ENCODE peak calls at places on chromosomes 11 and 22, in eight cellular contexts. I, U, L, O, Q, A, T and V are unnamed samples. For H3K27me3, the result is how much of the 10 kb centered on the place peaks cover.

GRCh38 chr11:111299111-111300026 is 1.0 kb downstream of the POU2AF3 start:
- DNase-seq in O (peak), Q (peak), T (peak), A (peak), U (peak), I (peak), L (peak), V (no peak)

GRCh38 chr22:30754971-30755759 is 60.5 kb downstream of the OSBP2 start:
- DNase-seq in I (no peak), Q (no peak), O (peak), T (peak), U (no peak), L (no peak), A (peak), V (no peak)

GRCh38 chr11:112157274-112157766 is 6.6 kb downstream of the IL18 start:
- DNase-seq in T (no peak), A (no peak), Q (no peak), I (no peak), U (no peak), O (no peak), L (no peak), V (peak)

GRCh38 chr11:31817621-31818493 is 6.7 kb upstream of the PAX6 start:
- DNase-seq in I (peak), Q (no peak), A (no peak), O (peak), T (no peak), L (no peak), U (no peak), V (no peak)

GRCh38 chr11:10414659-10415058 is 40.4 kb upstream of the AMPD3 start:
- DNase-seq in L (peak), Q (no peak), O (no peak), I (no peak), T (peak), A (no peak), U (peak), V (no peak)

GRCh38 chr11:131762346-131763110 is 392.1 kb downstream of the NTM start:
- DNase-seq in A (no peak), I (no peak), U (no peak), O (no peak), L (no peak), Q (no peak), T (no peak), V (no peak)

GRCh38 chr22:24059121-24059520 is 48.0 kb downstream of the CABIN1 start:
- DNase-seq in T (no peak), I (no peak), O (no peak), Q (no peak), U (no peak), L (no peak), A (no peak), V (peak)

GRCh38 chr11:66720223-66720898 is 8.7 kb downstream of the SPTBN2 start:
- DNase-seq in L (peak), O (peak), T (peak), Q (no peak), A (no peak), U (peak), I (peak), V (no peak)

GRCh38 chr22:40749006-40749405 is 69.7 kb downstream of the MCHR1 start:
- DNase-seq in I (no peak), T (no peak), O (peak), A (no peak), L (no peak), Q (no peak), U (no peak), V (no peak)

GRCh38 chr11:119254239-119254638 is 48.1 kb downstream of the CBL start:
- DNase-seq in U (no peak), A (no peak), T (no peak), O (no peak), I (no peak), Q (no peak), L (no peak), V (no peak)

GRCh38 chr11:12556155-12556554 is 118.1 kb upstream of the TEAD1 start:
- DNase-seq in I (no peak), T (no peak), Q (no peak), U (no peak), O (no peak), L (peak), A (no peak), V (no peak)

GRCh38 chr22:21009638-21010425 is 5.1 kb upstream of the P2RX6 start:
- DNase-seq in I (peak), Q (no peak), T (peak), A (no peak), O (peak), L (no peak), U (no peak), V (no peak)

GRCh38 chr22:37237371-37238268 is 6.4 kb downstream of the RAC2 start:
- DNase-seq in Q (no peak), I (no peak), L (no peak), U (peak), O (no peak), T (peak), A (no peak), V (no peak)

GRCh38 chr11:95242202-95242989 is 11.4 kb upstream of the SESN3 start:
- DNase-seq in U (no peak), T (no peak), O (no peak), L (no peak), I (no peak), Q (no peak), A (no peak), V (no peak)

GRCh38 chr11:34250732-34251639 is 106.8 kb downstream of the ABTB2 start:
- DNase-seq in U (peak), A (peak), O (peak), Q (no peak), T (peak), L (peak), I (no peak), V (peak)

GRCh38 chr11:112564228-112564955 is 303.7 kb upstream of the PLET1 start:
- DNase-seq in A (no peak), T (peak), I (no peak), L (no peak), Q (peak), O (no peak), U (no peak), V (no peak)

GRCh38 chr22:33789690-33790253 is 130.5 kb downstream of the LARGE1 start:
- DNase-seq in O (no peak), I (no peak), Q (no peak), L (no peak), U (no peak), A (no peak), T (no peak), V (no peak)

GRCh38 chr11:112965601-112966125 is 4.4 kb downstream of the NCAM1 start:
- DNase-seq in L (peak), A (no peak), T (no peak), O (no peak), I (no peak), Q (no peak), U (no peak), V (no peak)

GRCh38 chr11:47175746-47176327 is 842 bp downstream of the ARFGAP2 start:
- DNase-seq in U (no peak), Q (no peak), T (no peak), I (no peak), O (no peak), A (no peak), L (no peak), V (no peak)

GRCh38 chr11:19827399-19828135 is 114.9 kb downstream of the NAV2 start:
- DNase-seq in U (no peak), A (no peak), O (peak), I (no peak), Q (no peak), L (no peak), T (no peak), V (no peak)

GRCh38 chr11:11553595-11553994 is 68.2 kb downstream of the GALNT18 start:
- DNase-seq in L (no peak), A (no peak), T (no peak), Q (no peak), O (no peak), U (no peak), I (no peak), V (no peak)

GRCh38 chr22:20595461-20595860 is 88.1 kb downstream of the MED15 start:
- DNase-seq in T (no peak), L (no peak), Q (no peak), U (no peak), O (no peak), I (no peak), A (no peak), V (no peak)

GRCh38 chr11:76216536-76217326 is 10.4 kb upstream of the WNT11 start:
- DNase-seq in A (no peak), O (no peak), T (no peak), Q (no peak), L (peak), I (peak), U (peak), V (no peak)

GRCh38 chr22:37260939-37261338 is 16.9 kb upstream of the RAC2 start:
- DNase-seq in O (peak), U (peak), Q (no peak), I (no peak), L (no peak), A (peak), T (peak), V (peak)

GRCh38 chr11:47335733-47336132 is 16.8 kb downstream of the MYBPC3 start:
- DNase-seq in I (peak), T (no peak), O (no peak), Q (no peak), A (no peak), U (no peak), L (no peak), V (no peak)

GRCh38 chr11:67269401-67270255 is 3.4 kb downstream of the GRK2 start:
- DNase-seq in L (no peak), U (peak), A (no peak), Q (no peak), T (peak), O (no peak), I (no peak), V (peak)

GRCh38 chr11:90840071-90840470 is 617.2 kb upstream of the CHORDC1 start:
- DNase-seq in T (no peak), U (no peak), Q (no peak), I (no peak), L (no peak), A (no peak), O (no peak), V (no peak)

GRCh38 chr11:106172389-106172991 is 95.0 kb downstream of the AASDHPPT start:
- DNase-seq in U (no peak), T (no peak), A (no peak), L (no peak), I (no peak), O (no peak), Q (no peak), V (no peak)

GRCh38 chr11:2881076-2881973 is 4.2 kb downstream of the CDKN1C start:
- DNase-seq in L (no peak), Q (no peak), A (no peak), I (no peak), U (no peak), T (no peak), O (no peak), V (no peak)

GRCh38 chr11:105168457-105168856 is 28.9 kb upstream of the CARD18 start:
- DNase-seq in T (no peak), L (no peak), Q (no peak), O (no peak), I (no peak), A (no peak), U (no peak), V (no peak)

GRCh38 chr11:65500262-65501004 is 1.6 kb downstream of the MALAT1 start:
- DNase-seq in L (peak), A (no peak), U (no peak), T (peak), I (peak), O (no peak), Q (no peak), V (no peak)

GRCh38 chr22:42560781-42561180 is 7.0 kb downstream of the SERHL2 start:
- DNase-seq in L (no peak), Q (no peak), O (peak), I (no peak), T (no peak), A (no peak), U (no peak), V (no peak)
- TF ChIP-seq CTCF in L (peak), Q (peak), O (peak), I (peak), T (peak), A (peak), U (peak), V (no peak)

GRCh38 chr11:85596886-85597285 is 30.3 kb downstream of the DLG2 start:
- DNase-seq in Q (no peak), O (no peak), T (no peak), I (no peak), U (no peak), A (no peak), L (no peak), V (no peak)

GRCh38 chr11:85589373-85589772 is 37.8 kb downstream of the DLG2 start:
- DNase-seq in U (no peak), A (no peak), Q (no peak), O (no peak), L (no peak), I (no peak), T (no peak), V (no peak)

GRCh38 chr11:85595285-85595884 is 31.8 kb downstream of the DLG2 start:
- DNase-seq in I (no peak), O (no peak), A (no peak), L (no peak), T (no peak), U (no peak), Q (no peak), V (no peak)

GRCh38 chr11:85590848-85591483 is 36.2 kb downstream of the DLG2 start:
- DNase-seq in A (no peak), L (no peak), Q (no peak), O (no peak), U (no peak), T (no peak), I (no peak), V (no peak)
- H3K27ac ChIP-seq in A (no peak), L (no peak), Q (no peak), O (no peak), U (no peak), T (no peak), I (no peak), V (no peak)

GRCh38 chr11:118078972-118079411 is 2.1 kb downstream of the TMPRSS4 start:
- DNase-seq in Q (no peak), L (no peak), A (no peak), I (no peak), O (no peak), U (no peak), T (peak), V (no peak)

GRCh38 chr11:118076754-118077281 is at the start of gene TMPRSS4:
- DNase-seq in L (no peak), I (no peak), A (no peak), U (peak), Q (no peak), T (peak), O (peak), V (no peak)

GRCh38 chr11:118081241-118081958 is 4.5 kb downstream of the TMPRSS4 start:
- DNase-seq in Q (no peak), I (no peak), T (no peak), U (no peak), O (no peak), A (no peak), L (no peak), V (no peak)

GRCh38 chr11:118080296-118080695 is 3.4 kb downstream of the TMPRSS4 start:
- DNase-seq in U (no peak), I (no peak), T (no peak), O (no peak), A (no peak), Q (no peak), L (no peak), V (no peak)

DNA sequence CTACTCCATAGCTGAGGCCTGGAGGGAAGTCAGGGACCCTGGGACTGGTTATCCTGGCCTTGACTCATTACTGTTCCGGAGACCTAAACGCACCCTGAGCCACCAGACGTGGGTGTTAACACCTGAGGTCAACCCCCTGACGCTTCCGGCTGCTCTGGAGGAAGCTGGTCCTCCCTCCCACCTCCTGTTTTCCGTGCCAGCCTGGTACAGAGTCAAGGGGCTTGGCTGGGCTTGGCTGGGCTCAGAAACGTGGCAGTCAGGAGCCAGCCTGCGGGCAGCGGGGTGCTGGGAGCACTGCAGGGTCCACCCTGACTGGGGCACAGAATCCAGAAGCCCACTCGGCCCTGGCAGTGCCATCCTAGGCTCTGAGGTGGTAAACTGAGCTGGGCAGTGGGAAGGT is 2.6 kb downstream of the TMPRSS4 start:
- DNase-seq in L (no peak), Q (no peak), I (no peak), A (no peak), U (no peak), O (no peak), T (peak), V (no peak)
- H3K27me3 ChIP-seq in L (under half), Q (under half), I (under half), A (under half), U (under half), O (under half), T (under half), V (under half)

DNA sequence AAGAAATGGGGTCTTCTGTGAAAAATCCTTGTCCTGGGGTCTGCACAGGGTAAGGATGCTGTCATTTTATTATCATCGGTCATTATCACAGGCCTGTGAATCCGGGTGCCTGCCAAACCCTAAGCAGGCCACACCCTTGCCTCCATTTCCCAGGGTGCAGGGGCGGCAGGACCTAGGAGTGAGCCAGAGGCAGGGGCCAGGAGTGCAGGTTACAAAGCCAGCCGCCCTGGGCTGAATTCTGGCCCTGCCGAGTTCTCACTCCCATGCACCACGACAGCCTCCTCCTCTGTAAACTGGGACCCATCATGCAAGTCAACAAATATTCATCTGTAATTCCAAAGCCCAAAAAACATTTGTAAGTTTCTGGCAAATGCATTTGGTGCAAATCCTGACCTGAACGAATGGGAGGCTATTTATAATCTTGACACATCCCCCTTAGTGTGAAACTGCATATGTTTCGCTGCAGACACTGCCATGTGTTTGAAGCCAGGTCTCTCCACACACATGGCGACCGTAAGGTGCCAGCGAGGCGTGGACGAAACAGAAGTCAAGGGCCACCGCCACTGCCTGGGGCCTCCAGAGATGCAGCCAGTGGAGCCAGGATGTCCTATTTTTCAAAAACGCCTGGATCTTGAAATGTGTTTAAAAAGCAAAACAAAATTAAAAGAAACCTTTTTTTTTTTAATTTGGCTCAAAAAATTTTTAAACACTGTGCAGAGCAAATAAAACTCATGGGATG is 6.7 kb downstream of the CD5 start:
- DNase-seq in L (no peak), A (no peak), I (no peak), T (no peak), U (no peak), Q (no peak), O (no peak), V (no peak)
- TF ChIP-seq CTCF in L (no peak), A (no peak), I (no peak), T (no peak), U (no peak), Q (no peak), O (no peak), V (no peak)

GRCh38 chr11:44310456-44311272 is 725 bp upstream of the ALX4 start:
- DNase-seq in O (peak), Q (no peak), L (no peak), T (no peak), U (no peak), A (no peak), I (no peak), V (no peak)

GRCh38 chr11:44309483-44310197 is at the start of gene ALX4:
- DNase-seq in U (no peak), I (peak), O (peak), A (no peak), L (no peak), Q (no peak), T (no peak), V (no peak)

GRCh38 chr11:44312876-44313275 is 2.9 kb upstream of the ALX4 start:
- DNase-seq in Q (no peak), O (no peak), T (no peak), L (no peak), A (no peak), I (no peak), U (no peak), V (no peak)

GRCh38 chr11:44310198-44310455 is 188 bp upstream of the ALX4 start:
- DNase-seq in L (no peak), I (no peak), U (no peak), A (no peak), T (no peak), Q (no peak), O (no peak), V (no peak)

DNA sequence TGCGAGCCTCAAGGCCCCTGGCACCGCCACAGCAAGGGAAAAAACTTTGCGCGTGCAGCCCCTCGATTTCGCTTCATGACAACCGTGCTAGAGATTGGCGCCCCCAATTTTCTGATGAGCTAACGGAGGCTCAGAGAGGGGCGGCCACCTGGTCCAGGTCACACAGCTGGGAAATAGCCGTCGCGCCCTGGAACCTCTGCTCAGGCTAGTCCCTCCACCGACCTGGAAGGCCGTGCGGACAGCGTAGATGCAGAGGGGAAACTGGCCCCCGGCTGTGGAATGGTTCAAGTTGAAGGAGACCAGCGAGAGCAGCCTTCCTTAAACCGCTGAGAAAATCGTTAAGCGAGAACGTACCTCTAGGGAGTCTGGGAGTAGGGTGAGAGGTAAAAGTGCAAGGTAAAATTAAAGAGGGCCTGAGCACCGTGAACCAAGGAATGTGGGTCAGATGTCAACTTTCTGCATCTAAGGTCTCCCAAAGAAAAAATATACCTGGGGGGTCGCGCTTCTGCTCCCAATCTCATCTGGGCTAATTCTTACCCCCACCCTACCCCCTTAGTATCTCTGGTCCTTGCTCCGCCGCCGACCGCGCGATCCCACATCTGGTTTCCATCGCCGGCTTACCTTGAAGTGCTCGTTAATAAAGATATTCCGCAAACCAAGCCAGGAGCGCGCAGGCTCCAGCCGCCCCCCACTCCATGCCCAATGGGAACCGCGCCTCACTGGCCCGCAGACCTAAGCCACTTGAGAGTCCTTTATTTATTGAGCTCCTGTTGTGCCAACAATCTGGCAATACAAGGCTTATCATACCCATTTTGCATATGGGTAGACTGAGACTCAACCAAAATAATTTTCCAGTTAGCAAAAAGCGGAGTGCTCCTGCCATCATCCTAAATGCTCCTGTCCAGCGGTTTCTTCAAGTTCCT is 1.7 kb upstream of the ALX4 start:
- DNase-seq in O (no peak), A (no peak), L (no peak), T (no peak), I (no peak), Q (no peak), U (no peak), V (no peak)
- H3K27ac ChIP-seq in O (no peak), A (no peak), L (no peak), T (no peak), I (no peak), Q (no peak), U (no peak), V (no peak)

DNA sequence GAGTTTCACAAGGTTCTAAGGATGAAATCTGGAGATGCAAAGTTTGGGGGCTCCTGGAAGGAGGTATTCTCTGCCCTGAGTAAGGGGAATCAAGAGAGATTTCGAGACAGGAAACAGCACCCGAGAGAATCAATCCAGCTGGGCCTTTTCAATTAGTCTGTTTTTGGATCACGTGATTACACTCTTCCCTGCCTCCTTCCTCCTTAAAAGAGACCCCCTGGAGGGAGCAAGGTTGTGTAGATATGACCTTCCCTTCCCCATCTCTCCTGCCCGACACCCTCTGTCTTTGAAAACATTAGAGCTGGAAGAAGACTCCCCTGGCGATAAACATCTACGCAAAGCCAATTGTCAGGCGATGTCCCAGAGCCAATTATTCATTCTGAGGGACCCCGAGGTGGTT is 407.9 kb downstream of the MIAT start:
- DNase-seq in I (no peak), L (no peak), O (no peak), T (no peak), A (no peak), U (no peak), Q (no peak), V (no peak)
- H3K27me3 ChIP-seq in I (under half), L (under half), O (under half), T (under half), A (under half), U (under half), Q (under half), V (under half)

GRCh38 chr22:41907436-41908401 is 7.2 kb downstream of the SHISA8 start:
- DNase-seq in L (no peak), U (no peak), T (no peak), I (peak), A (no peak), O (peak), Q (no peak), V (no peak)
- TF ChIP-seq CTCF in L (no peak), U (no peak), T (no peak), I (no peak), A (no peak), O (no peak), Q (no peak), V (no peak)